ENCODE peak calls at places on chromosomes 16 and 17, in ten cellular contexts. B is prostate gland, N is uterus, K is A549, Q is stomach, A is heart left ventricle, J is transverse colon, R is suprapubic skin, V is HCT116, Z is adrenal gland. P is an unnamed sample.

GRCh38 chr16:50547340-50547865 is 793 bp upstream of the NKD1 start:
- DNase-seq in K (peak), Z (peak), J (peak), N (peak), Q (peak), R (no peak), V (peak), B (peak), A (peak), P (no peak)

GRCh38 chr16:71360378-71360777 is 1.9 kb downstream of the CALB2 start:
- DNase-seq in K (peak), J (no peak), V (peak), N (no peak), B (no peak), A (no peak), Q (no peak), Z (peak), R (no peak), P (no peak)

GRCh38 chr17:67520916-67521772 is 144.1 kb downstream of the PITPNC1 start:
- DNase-seq in Z (no peak), A (no peak), R (no peak), B (no peak), N (no peak), Q (no peak), V (no peak), K (no peak), J (no peak), P (no peak)

GRCh38 chr17:45305532-45306087 is 11.2 kb downstream of the MAP3K14 start:
- DNase-seq in A (no peak), R (no peak), K (no peak), N (no peak), J (no peak), V (no peak), B (no peak), Q (no peak), Z (no peak), P (no peak)

GRCh38 chr17:19313746-19314651 is 48.5 kb downstream of the B9D1 start:
- DNase-seq in R (no peak), K (no peak), Z (no peak), A (no peak), Q (no peak), J (peak), V (no peak), N (no peak), B (no peak), P (no peak)

GRCh38 chr16:77276686-77277085 is 77.5 kb downstream of the SYCE1L start:
- DNase-seq in N (no peak), J (no peak), B (no peak), V (no peak), Q (no peak), K (no peak), R (no peak), Z (no peak), A (no peak), P (no peak)

GRCh38 chr16:5257462-5257861 is 159.9 kb upstream of the EEF2KMT start:
- DNase-seq in Z (no peak), N (no peak), B (no peak), J (no peak), K (no peak), Q (no peak), A (no peak), V (no peak), R (no peak), P (no peak)

GRCh38 chr16:72894291-72895151 is 153.4 kb downstream of the ZFHX3 start:
- DNase-seq in N (peak), A (no peak), K (no peak), R (no peak), J (no peak), Q (no peak), Z (no peak), B (no peak), V (no peak), P (no peak)

GRCh38 chr16:1042776-1043349 is 29.7 kb upstream of the SSTR5 start:
- DNase-seq in Q (no peak), B (no peak), K (no peak), R (no peak), J (no peak), A (no peak), V (no peak), Z (no peak), N (no peak), P (no peak)

GRCh38 chr17:16943032-16943352 is 28.9 kb downstream of the TNFRSF13B start:
- DNase-seq in K (no peak), R (peak), B (no peak), Q (peak), N (no peak), J (no peak), V (no peak), Z (no peak), A (no peak), P (no peak)

GRCh38 chr16:58462089-58462488 is 37.9 kb upstream of the NDRG4 start:
- DNase-seq in J (no peak), Q (no peak), K (no peak), R (no peak), N (no peak), V (no peak), Z (no peak), A (no peak), B (no peak), P (no peak)

GRCh38 chr16:55001931-55002330 is 71.3 kb downstream of the IRX5 start:
- DNase-seq in K (no peak), J (no peak), N (no peak), A (no peak), Z (no peak), V (no peak), B (no peak), Q (no peak), R (no peak), P (no peak)

GRCh38 chr17:42667088-42667951 is 8.2 kb downstream of the TUBG2 start:
- DNase-seq in B (peak), Z (peak), A (no peak), Q (peak), V (peak), N (peak), R (no peak), K (peak), J (peak), P (no peak)

GRCh38 chr16:8963010-8963824 is 489 bp downstream of the USP7 start:
- DNase-seq in Z (no peak), Q (no peak), K (no peak), A (no peak), N (no peak), V (no peak), J (no peak), R (no peak), B (no peak), P (no peak)

GRCh38 chr17:48052956-48053757 is 5.0 kb downstream of the NFE2L1 start:
- DNase-seq in J (peak), N (peak), Q (peak), K (no peak), R (no peak), B (peak), V (no peak), A (peak), Z (peak), P (peak)

GRCh38 chr16:89953671-89954406 is 5.3 kb downstream of the DEF8 start:
- DNase-seq in B (no peak), A (no peak), N (no peak), K (no peak), J (no peak), Z (no peak), V (no peak), R (no peak), Q (no peak), P (no peak)

GRCh38 chr17:73387746-73388577 is 76.2 kb upstream of the CDC42EP4 start:
- DNase-seq in V (no peak), N (no peak), Q (no peak), K (no peak), Z (no peak), A (no peak), B (no peak), J (no peak), R (no peak), P (no peak)

GRCh38 chr17:41651625-41652460 is 27.5 kb upstream of the KRT17 start:
- DNase-seq in Q (peak), B (peak), J (peak), V (no peak), Z (no peak), A (peak), N (no peak), K (peak), R (no peak), P (no peak)

GRCh38 chr16:53865492-53865863 is 161.5 kb downstream of the FTO start:
- DNase-seq in N (no peak), Z (no peak), Q (no peak), A (no peak), K (peak), R (no peak), V (peak), J (no peak), B (no peak), P (no peak)
- H3K27ac ChIP-seq in N (no peak), Z (no peak), Q (no peak), A (peak), K (peak), R (peak), V (peak), J (no peak), B (no peak), P (no peak)

DNA sequence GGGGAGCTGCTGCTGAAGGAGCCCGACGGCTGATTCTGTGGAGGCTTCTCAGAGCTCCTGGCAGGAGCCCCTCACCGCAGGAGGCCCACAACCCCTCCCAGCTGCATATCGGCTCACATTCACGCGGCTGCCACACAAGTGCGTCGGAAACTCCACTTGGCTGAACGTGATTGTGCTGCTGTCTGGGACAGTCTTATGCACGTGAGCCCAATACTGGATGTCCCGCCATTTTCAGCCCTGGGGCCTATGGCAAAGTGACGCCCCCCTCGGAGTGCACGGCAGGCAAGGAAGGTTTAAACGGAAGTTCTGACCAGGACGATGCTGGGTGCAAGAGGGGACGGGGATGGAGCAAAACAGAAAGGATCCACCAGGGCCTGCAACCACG is 8.8 kb upstream of the PITPNA start:
- DNase-seq in Q (no peak), J (no peak), V (no peak), Z (no peak), A (no peak), N (no peak), B (no peak), K (no peak), R (no peak), P (no peak)
- TF ChIP-seq POLR2A in Q (no peak), J (no peak), V (no peak), Z (no peak), A (no peak), N (no peak), B (no peak), K (no peak), R (no peak), P (no peak)

DNA sequence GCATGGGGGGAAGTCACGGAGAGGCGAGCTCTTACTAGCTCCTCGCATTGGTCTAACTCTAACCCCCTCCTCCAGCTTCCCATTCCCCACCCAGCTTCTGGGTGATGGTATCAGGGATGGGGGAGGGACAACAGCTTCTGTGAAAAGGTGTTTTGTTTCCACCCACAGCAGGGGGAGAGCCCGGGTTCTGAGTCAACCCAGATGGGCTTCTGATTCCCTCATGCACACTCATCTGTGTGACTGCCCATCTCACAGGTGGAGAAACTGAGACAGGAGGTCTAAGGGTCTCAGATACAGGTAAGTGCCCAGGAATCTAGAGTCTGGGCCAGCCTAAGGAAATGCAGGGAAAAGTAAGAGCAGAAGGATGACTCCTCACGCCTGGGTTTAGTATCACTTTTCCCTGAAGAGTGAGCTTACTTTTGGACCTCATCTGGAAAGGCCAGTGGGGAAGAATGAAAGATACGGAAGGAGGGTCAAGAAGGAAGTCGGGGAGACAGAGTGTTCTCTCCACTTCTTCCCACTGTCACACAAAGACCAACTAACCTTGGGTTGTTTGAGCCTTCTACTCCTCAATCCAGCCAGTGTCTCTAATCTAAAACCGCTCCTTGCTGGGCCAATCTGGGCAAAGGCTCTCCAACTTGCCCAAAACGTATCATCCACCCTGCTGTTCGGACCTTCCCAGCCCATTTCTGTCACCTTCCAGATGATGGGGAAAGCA is 3.1 kb upstream of the TLCD2 start:
- DNase-seq in B (no peak), Q (no peak), V (no peak), K (no peak), A (no peak), Z (no peak), N (no peak), J (no peak), R (no peak), P (no peak)
- H3K27ac ChIP-seq in B (peak), Q (peak), V (peak), K (peak), A (peak), Z (peak), N (peak), J (peak), R (peak), P (peak)

GRCh38 chr17:81537343-81537855 is 9.2 kb downstream of the FSCN2 start:
- DNase-seq in V (peak), J (peak), R (no peak), K (peak), N (no peak), Q (peak), A (no peak), B (no peak), Z (no peak), P (no peak)
- TF ChIP-seq POLR2A in V (no peak), J (no peak), R (no peak), K (no peak), N (no peak), Q (no peak), A (no peak), B (no peak), Z (no peak), P (no peak)

P was measured in tibial nerve.